ENCODE peak calls at places on chromosome 1, in eight cellular contexts. U is stimulated activated CD8-positive, alpha-beta memory T cell treated with anti-CD3 and anti-CD28 coated beads, Interleukin-4, amount 100 ng/mL, for 48 hours; S is bronchial epithelial cell; G is left colon; N is keratinocyte; D is myocyte; A is activated CD4-positive, alpha-beta T cell treated with anti-CD3 and anti-CD28 coated beads, Interleukin-2, amount 10 ng/mL, durations not matched to agents 7 days and 5 days; K is T-helper 17 cell. T is an unnamed sample.

GRCh38 chr1:18876210-18876609 is 16.8 kb upstream of the TAS1R2 start:
- DNase-seq in U (no peak), A (no peak), K (no peak), S (no peak), D (no peak), G (no peak), N (no peak), T (no peak)

GRCh38 chr1:202038688-202039346 is 28.4 kb downstream of the ELF3 start:
- DNase-seq in G (no peak), U (no peak), K (no peak), N (no peak), D (no peak), A (no peak), S (no peak), T (no peak)

GRCh38 chr1:152786077-152786476 is at the start of gene LCE1E:
- DNase-seq in S (peak; percentile 90), N (peak; percentile 48), D (no peak), A (no peak), K (no peak), U (no peak), G (no peak), T (no peak)

GRCh38 chr1:31111290-31111951 is 45.9 kb upstream of the PUM1 start:
- DNase-seq in K (no peak), U (no peak), N (no peak), A (no peak), G (peak; percentile 33), S (peak; percentile 75), D (peak; percentile 48), T (no peak)

GRCh38 chr1:17009706-17010105 is 2.0 kb downstream of the ATP13A2 start:
- DNase-seq in U (no peak), G (peak; percentile 56), S (no peak), K (no peak), D (peak; percentile 82), N (no peak), A (no peak), T (no peak)

GRCh38 chr1:85019989-85020388 is 23.1 kb upstream of the MCOLN2 start:
- DNase-seq in S (no peak), K (no peak), G (no peak), U (no peak), A (no peak), D (peak; percentile 38), N (no peak), T (no peak)

GRCh38 chr1:88646852-88647645 is 37.0 kb upstream of the PKN2 start:
- DNase-seq in N (peak; percentile 35), U (no peak), G (no peak), S (peak; percentile 88), A (no peak), K (no peak), D (no peak), T (no peak)

GRCh38 chr1:3697810-3698209 is 45.5 kb downstream of the TP73 start:
- DNase-seq in N (no peak), A (no peak), G (peak; percentile 36), U (no peak), S (no peak), D (no peak), K (no peak), T (no peak)

T was measured in stimulated activated naive CD8-positive, alpha-beta T cell treated with anti-CD3 and anti-CD28 coated beads, Interleukin-15, Interleukin-2, amounts not matched to agents 100 U/mL and 50 U/mL, for 24 hours.